ENCODE peak calls at places on chromosomes 16 and 17, in eight cellular contexts. One of them, this sample, is unnamed.

GRCh38 chr16:85372627-85373372 is 240.3 kb upstream of the GSE1 start:
- DNase-seq in stomach: peak
- DNase-seq in HCT116: no peak
- DNase-seq in Peyer's patch: peak
- DNase-seq in transverse colon: no peak
- DNase-seq in heart left ventricle: no peak
- DNase-seq in GM12878: no peak
- DNase-seq in adrenal gland: peak
- DNase-seq in this sample: peak

GRCh38 chr16:30122621-30123160 is 329 bp downstream of the MAPK3 start:
- DNase-seq in Peyer's patch: peak
- DNase-seq in heart left ventricle: peak
- DNase-seq in stomach: no peak
- DNase-seq in HCT116: no peak
- DNase-seq in GM12878: no peak
- DNase-seq in adrenal gland: peak
- DNase-seq in transverse colon: no peak
- DNase-seq in this sample: no peak

GRCh38 chr16:17266606-17267313 is 204.0 kb downstream of the XYLT1 start:
- DNase-seq in stomach: peak
- DNase-seq in adrenal gland: peak
- DNase-seq in HCT116: no peak
- DNase-seq in transverse colon: peak
- DNase-seq in GM12878: no peak
- DNase-seq in Peyer's patch: peak
- DNase-seq in heart left ventricle: no peak
- DNase-seq in this sample: peak

GRCh38 chr17:28093999-28094716 is 51.7 kb downstream of the NLK start:
- DNase-seq in heart left ventricle: no peak
- DNase-seq in adrenal gland: no peak
- DNase-seq in GM12878: no peak
- DNase-seq in HCT116: no peak
- DNase-seq in transverse colon: no peak
- DNase-seq in Peyer's patch: no peak
- DNase-seq in stomach: no peak
- DNase-seq in this sample: no peak

GRCh38 chr17:45672301-45672700 is 111.8 kb upstream of the CRHR1 start:
- DNase-seq in adrenal gland: no peak
- DNase-seq in stomach: no peak
- DNase-seq in heart left ventricle: no peak
- DNase-seq in GM12878: no peak
- DNase-seq in HCT116: no peak
- DNase-seq in Peyer's patch: no peak
- DNase-seq in transverse colon: no peak
- DNase-seq in this sample: no peak

GRCh38 chr16:89722392-89723278 is 1.3 kb downstream of the ZNF276 start:
- DNase-seq in HCT116: peak
- DNase-seq in transverse colon: peak
- DNase-seq in stomach: peak
- DNase-seq in adrenal gland: peak
- DNase-seq in GM12878: no peak
- DNase-seq in heart left ventricle: peak
- DNase-seq in Peyer's patch: peak
- DNase-seq in this sample: peak

GRCh38 chr17:66691644-66692500 is 143.0 kb upstream of the CACNG5 start:
- DNase-seq in stomach: no peak
- DNase-seq in Peyer's patch: no peak
- DNase-seq in adrenal gland: peak
- DNase-seq in GM12878: no peak
- DNase-seq in HCT116: no peak
- DNase-seq in transverse colon: no peak
- DNase-seq in heart left ventricle: no peak
- DNase-seq in this sample: no peak

GRCh38 chr16:77991701-77992100 is 30.6 kb upstream of the CLEC3A start:
- DNase-seq in HCT116: no peak
- DNase-seq in heart left ventricle: no peak
- DNase-seq in adrenal gland: no peak
- DNase-seq in stomach: no peak
- DNase-seq in GM12878: no peak
- DNase-seq in Peyer's patch: no peak
- DNase-seq in transverse colon: no peak
- DNase-seq in this sample: no peak

GRCh38 chr16:30923554-30924085 is at the start of gene FBXL19:
- DNase-seq in transverse colon: peak
- DNase-seq in HCT116: no peak
- DNase-seq in GM12878: no peak
- DNase-seq in Peyer's patch: peak
- DNase-seq in heart left ventricle: no peak
- DNase-seq in stomach: no peak
- DNase-seq in adrenal gland: no peak
- DNase-seq in this sample: no peak

GRCh38 chr17:4858068-4858879 is 25.1 kb downstream of the MINK1 start:
- DNase-seq in GM12878: no peak
- DNase-seq in HCT116: no peak
- DNase-seq in adrenal gland: peak
- DNase-seq in heart left ventricle: peak
- DNase-seq in Peyer's patch: no peak
- DNase-seq in stomach: no peak
- DNase-seq in transverse colon: no peak
- DNase-seq in this sample: no peak

GRCh38 chr17:78857266-78857665 is 16.7 kb upstream of the USP36 start:
- DNase-seq in GM12878: no peak
- DNase-seq in stomach: no peak
- DNase-seq in transverse colon: no peak
- DNase-seq in Peyer's patch: no peak
- DNase-seq in adrenal gland: no peak
- DNase-seq in heart left ventricle: no peak
- DNase-seq in HCT116: no peak
- DNase-seq in this sample: no peak

GRCh38 chr16:57701759-57702371 is 7.3 kb downstream of the DRC7 start:
- DNase-seq in heart left ventricle: no peak
- DNase-seq in transverse colon: no peak
- DNase-seq in stomach: no peak
- DNase-seq in GM12878: no peak
- DNase-seq in Peyer's patch: peak
- DNase-seq in adrenal gland: peak
- DNase-seq in HCT116: no peak
- DNase-seq in this sample: no peak

GRCh38 chr17:32882029-32882428 is 5.1 kb upstream of the MYO1D start:
- DNase-seq in GM12878: no peak
- DNase-seq in Peyer's patch: no peak
- DNase-seq in transverse colon: no peak
- DNase-seq in HCT116: no peak
- DNase-seq in adrenal gland: no peak
- DNase-seq in stomach: no peak
- DNase-seq in heart left ventricle: no peak
- DNase-seq in this sample: no peak

GRCh38 chr17:13931111-13931526 is 138.2 kb upstream of the COX10 start:
- DNase-seq in heart left ventricle: peak
- DNase-seq in HCT116: no peak
- DNase-seq in GM12878: no peak
- DNase-seq in adrenal gland: peak
- DNase-seq in transverse colon: peak
- DNase-seq in stomach: no peak
- DNase-seq in Peyer's patch: peak
- DNase-seq in this sample: peak

GRCh38 chr17:43608313-43608712 is 53.4 kb downstream of the MEOX1 start:
- DNase-seq in HCT116: no peak
- DNase-seq in heart left ventricle: no peak
- DNase-seq in transverse colon: no peak
- DNase-seq in adrenal gland: no peak
- DNase-seq in GM12878: peak
- DNase-seq in stomach: no peak
- DNase-seq in Peyer's patch: no peak
- DNase-seq in this sample: no peak

GRCh38 chr16:27685802-27686201 is 135.9 kb downstream of the KATNIP start:
- DNase-seq in adrenal gland: no peak
- DNase-seq in transverse colon: peak
- DNase-seq in Peyer's patch: no peak
- DNase-seq in GM12878: no peak
- DNase-seq in HCT116: no peak
- DNase-seq in heart left ventricle: no peak
- DNase-seq in stomach: no peak
- DNase-seq in this sample: no peak

GRCh38 chr16:64926476-64926875 is 195.4 kb downstream of the CDH11 start:
- DNase-seq in transverse colon: no peak
- DNase-seq in adrenal gland: no peak
- DNase-seq in heart left ventricle: no peak
- DNase-seq in HCT116: no peak
- DNase-seq in Peyer's patch: no peak
- DNase-seq in stomach: no peak
- DNase-seq in GM12878: no peak
- DNase-seq in this sample: no peak

GRCh38 chr16:58584831-58585505 is 44.7 kb downstream of the CNOT1 start:
- DNase-seq in transverse colon: no peak
- DNase-seq in Peyer's patch: no peak
- DNase-seq in stomach: no peak
- DNase-seq in GM12878: no peak
- DNase-seq in HCT116: no peak
- DNase-seq in heart left ventricle: no peak
- DNase-seq in adrenal gland: no peak
- DNase-seq in this sample: no peak

GRCh38 chr17:8122391-8122922 is 1.4 kb downstream of the HES7 start:
- DNase-seq in Peyer's patch: no peak
- DNase-seq in adrenal gland: no peak
- DNase-seq in stomach: no peak
- DNase-seq in heart left ventricle: no peak
- DNase-seq in GM12878: no peak
- DNase-seq in transverse colon: no peak
- DNase-seq in HCT116: no peak
- DNase-seq in this sample: no peak

DNA sequence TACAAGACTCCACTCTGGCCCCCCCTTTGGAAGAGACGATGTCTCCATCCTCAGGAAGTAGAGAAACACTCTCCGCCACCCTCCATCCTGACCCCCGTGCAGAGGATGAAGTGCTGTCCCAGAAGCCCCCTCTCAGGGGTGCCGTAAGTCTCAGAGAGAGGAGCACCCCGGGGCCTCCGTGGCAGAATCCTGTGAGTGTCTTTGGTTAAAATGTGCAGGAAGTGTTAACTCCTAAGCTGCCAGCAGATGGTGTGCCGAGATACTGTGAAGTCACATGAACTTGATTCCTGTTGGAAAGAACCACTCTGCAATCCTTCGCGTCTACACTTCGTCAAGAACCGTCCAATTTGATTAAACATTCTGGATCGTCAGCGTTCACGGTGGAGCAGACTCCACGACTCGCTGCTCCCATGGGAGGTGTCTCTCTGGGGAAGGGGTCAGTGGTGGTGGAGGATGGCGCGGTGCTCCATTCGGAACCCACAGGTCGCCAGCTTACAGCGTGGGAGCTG is 5.6 kb downstream of the BANP start:
- DNase-seq in Peyer's patch: no peak
- DNase-seq in HCT116: no peak
- DNase-seq in adrenal gland: no peak
- DNase-seq in transverse colon: no peak
- DNase-seq in heart left ventricle: no peak
- DNase-seq in GM12878: no peak
- DNase-seq in stomach: no peak
- DNase-seq in this sample: no peak
- TF ChIP-seq CTCF in Peyer's patch: no peak
- TF ChIP-seq CTCF in HCT116: peak
- TF ChIP-seq CTCF in adrenal gland: no peak
- TF ChIP-seq CTCF in transverse colon: no peak
- TF ChIP-seq CTCF in heart left ventricle: no peak
- TF ChIP-seq CTCF in GM12878: peak
- TF ChIP-seq CTCF in stomach: no peak
- TF ChIP-seq CTCF in this sample: no peak

GRCh38 chr16:1635070-1635469 is 22.9 kb downstream of the CRAMP1 start:
- DNase-seq in adrenal gland: no peak
- DNase-seq in HCT116: no peak
- DNase-seq in GM12878: no peak
- DNase-seq in heart left ventricle: no peak
- DNase-seq in Peyer's patch: no peak
- DNase-seq in transverse colon: no peak
- DNase-seq in stomach: no peak
- DNase-seq in this sample: no peak
- TF ChIP-seq POLR2A in adrenal gland: no peak
- TF ChIP-seq POLR2A in HCT116: no peak
- TF ChIP-seq POLR2A in GM12878: no peak
- TF ChIP-seq POLR2A in heart left ventricle: no peak
- TF ChIP-seq POLR2A in Peyer's patch: no peak
- TF ChIP-seq POLR2A in transverse colon: no peak
- TF ChIP-seq POLR2A in stomach: no peak
- TF ChIP-seq POLR2A in this sample: no peak

GRCh38 chr16:14105976-14106375 is 34.9 kb downstream of the MRTFB start:
- DNase-seq in GM12878: no peak
- DNase-seq in stomach: no peak
- DNase-seq in adrenal gland: no peak
- DNase-seq in transverse colon: no peak
- DNase-seq in heart left ventricle: no peak
- DNase-seq in HCT116: no peak
- DNase-seq in Peyer's patch: no peak
- DNase-seq in this sample: no peak
- H3K27ac ChIP-seq in GM12878: no peak
- H3K27ac ChIP-seq in stomach: peak
- H3K27ac ChIP-seq in adrenal gland: no peak
- H3K27ac ChIP-seq in transverse colon: no peak
- H3K27ac ChIP-seq in heart left ventricle: no peak
- H3K27ac ChIP-seq in HCT116: no peak
- H3K27ac ChIP-seq in Peyer's patch: no peak
- H3K27ac ChIP-seq in this sample: peak

GRCh38 chr16:19513377-19514053 is 8.4 kb downstream of the GDE1 start:
- DNase-seq in transverse colon: no peak
- DNase-seq in stomach: no peak
- DNase-seq in HCT116: no peak
- DNase-seq in adrenal gland: no peak
- DNase-seq in heart left ventricle: no peak
- DNase-seq in Peyer's patch: no peak
- DNase-seq in GM12878: no peak
- DNase-seq in this sample: no peak
- TF ChIP-seq CTCF in transverse colon: no peak
- TF ChIP-seq CTCF in stomach: no peak
- TF ChIP-seq CTCF in HCT116: no peak
- TF ChIP-seq CTCF in adrenal gland: no peak
- TF ChIP-seq CTCF in heart left ventricle: no peak
- TF ChIP-seq CTCF in Peyer's patch: no peak
- TF ChIP-seq CTCF in GM12878: no peak
- TF ChIP-seq CTCF in this sample: no peak

GRCh38 chr17:2060681-2061440 is 6.0 kb downstream of the HIC1 start:
- DNase-seq in GM12878: no peak
- DNase-seq in Peyer's patch: peak
- DNase-seq in heart left ventricle: peak
- DNase-seq in adrenal gland: peak
- DNase-seq in HCT116: no peak
- DNase-seq in stomach: no peak
- DNase-seq in transverse colon: no peak
- DNase-seq in this sample: no peak
- TF ChIP-seq POLR2A in GM12878: no peak
- TF ChIP-seq POLR2A in Peyer's patch: no peak
- TF ChIP-seq POLR2A in heart left ventricle: no peak
- TF ChIP-seq POLR2A in adrenal gland: no peak
- TF ChIP-seq POLR2A in HCT116: no peak
- TF ChIP-seq POLR2A in stomach: no peak
- TF ChIP-seq POLR2A in transverse colon: no peak
- TF ChIP-seq POLR2A in this sample: no peak

GRCh38 chr17:31556969-31557620 is 165.6 kb downstream of the RAB11FIP4 start:
- DNase-seq in Peyer's patch: no peak
- DNase-seq in transverse colon: no peak
- DNase-seq in heart left ventricle: no peak
- DNase-seq in HCT116: no peak
- DNase-seq in adrenal gland: no peak
- DNase-seq in stomach: no peak
- DNase-seq in GM12878: no peak
- DNase-seq in this sample: no peak
- H3K27ac ChIP-seq in Peyer's patch: no peak
- H3K27ac ChIP-seq in transverse colon: no peak
- H3K27ac ChIP-seq in heart left ventricle: no peak
- H3K27ac ChIP-seq in HCT116: no peak
- H3K27ac ChIP-seq in adrenal gland: no peak
- H3K27ac ChIP-seq in stomach: no peak
- H3K27ac ChIP-seq in GM12878: no peak
- H3K27ac ChIP-seq in this sample: no peak

GRCh38 chr17:77438241-77439204 is 297.8 kb downstream of the SEC14L1 start:
- DNase-seq in Peyer's patch: no peak
- DNase-seq in HCT116: no peak
- DNase-seq in GM12878: no peak
- DNase-seq in transverse colon: no peak
- DNase-seq in adrenal gland: no peak
- DNase-seq in heart left ventricle: no peak
- DNase-seq in stomach: no peak
- DNase-seq in this sample: no peak
- TF ChIP-seq CTCF in Peyer's patch: no peak
- TF ChIP-seq CTCF in HCT116: no peak
- TF ChIP-seq CTCF in GM12878: no peak
- TF ChIP-seq CTCF in transverse colon: no peak
- TF ChIP-seq CTCF in adrenal gland: no peak
- TF ChIP-seq CTCF in heart left ventricle: no peak
- TF ChIP-seq CTCF in stomach: no peak
- TF ChIP-seq CTCF in this sample: no peak